ENCODE peak calls at places on chromosome 1, in eight cellular contexts. U, V, C, Y, H, L, R and N are unnamed samples.

GRCh38 chr1:202160377-202160940 is at the start of gene PTPN7:
- DNase-seq in Y (no peak), V (no peak), L (no peak), C (peak; percentile 49), H (no peak), U (no peak), R (peak; percentile 53), N (no peak)

GRCh38 chr1:180026556-180026955 is 71.9 kb downstream of the CEP350 start:
- DNase-seq in H (no peak), L (no peak), V (no peak), Y (peak; percentile 59), C (no peak), R (no peak), U (peak; percentile 79), N (no peak)

GRCh38 chr1:53543130-53543770 is 84.1 kb downstream of the DMRTB1 start:
- DNase-seq in C (no peak), H (no peak), U (no peak), Y (no peak), L (no peak), R (no peak), V (no peak), N (no peak)

GRCh38 chr1:29675481-29676263 is 439.4 kb downstream of the PTPRU start:
- DNase-seq in H (no peak), Y (no peak), V (no peak), L (no peak), R (no peak), U (no peak), C (peak; percentile 7), N (no peak)

GRCh38 chr1:212645563-212646543 is 37.3 kb downstream of the ATF3 start:
- DNase-seq in H (no peak), U (no peak), L (no peak), Y (no peak), V (no peak), R (no peak), C (no peak), N (no peak)

GRCh38 chr1:168360151-168360550 is 79.5 kb downstream of the TBX19 start:
- DNase-seq in C (no peak), R (no peak), H (no peak), Y (peak; percentile 46), L (no peak), V (no peak), U (peak; percentile 21), N (no peak)

GRCh38 chr1:47686731-47687617 is 249.1 kb downstream of the FOXD2 start:
- DNase-seq in C (peak; percentile 17), Y (no peak), V (no peak), R (no peak), H (no peak), U (no peak), L (no peak), N (no peak)

GRCh38 chr1:9473032-9473792 is 66.1 kb upstream of the SLC25A33 start:
- DNase-seq in C (peak; percentile 76), R (no peak), H (peak; percentile 23), L (peak; percentile 88), U (peak; percentile 91), Y (peak; percentile 88), V (no peak), N (peak; percentile 71)

GRCh38 chr1:52032785-52033131 is 852 bp downstream of the KTI12 start:
- DNase-seq in R (peak; percentile 55), C (peak; percentile 61), Y (peak; percentile 42), H (no peak), L (no peak), U (peak; percentile 78), V (peak; percentile 39), N (peak; percentile 10)

GRCh38 chr1:53182688-53183276 is 13.8 kb upstream of the CPT2 start:
- DNase-seq in C (no peak), Y (no peak), H (no peak), U (no peak), V (no peak), L (no peak), R (no peak), N (no peak)

GRCh38 chr1:184020328-184020727 is 17.2 kb downstream of the COLGALT2 start:
- DNase-seq in Y (no peak), U (no peak), H (no peak), V (no peak), R (no peak), L (no peak), C (no peak), N (no peak)